ENCODE peak calls at places on chromosomes 3 and 15, in four cellular contexts. Z is heart right ventricle, A is gastrocnemius medialis, J is AG10803. T is an unnamed sample.

GRCh38 chr3:100401674-100402036 is 316 bp downstream of the LNP1 start:
- DNase-seq in Z (peak; percentile 31), A (peak; percentile 27), J (peak; percentile 34), T (peak; percentile 66)

GRCh38 chr15:75063338-75063737 is 39.9 kb downstream of the PPCDC start:
- DNase-seq in Z (no peak), A (no peak), J (peak; percentile 31), T (peak; percentile 82)

GRCh38 chr15:52021128-52021671 is 2.2 kb downstream of the MAPK6 start:
- DNase-seq in Z (no peak), A (peak; percentile 56), J (peak; percentile 94), T (peak; percentile 96)

GRCh38 chr3:163490119-163490518 is 1588.2 kb downstream of the SI start:
- DNase-seq in Z (no peak), A (no peak), J (peak; percentile 6), T (peak; percentile 41)

GRCh38 chr15:38647683-38648082 is 83.1 kb upstream of the RASGRP1 start:
- DNase-seq in Z (no peak), A (no peak), J (peak; percentile 7), T (peak; percentile 25)

GRCh38 chr3:120418866-120419490 is 31.8 kb downstream of the FSTL1 start:
- DNase-seq in Z (peak; percentile 42), A (peak; percentile 37), J (no peak), T (peak; percentile 54)

GRCh38 chr15:34209421-34210282 is at the start of gene KATNBL1:
- DNase-seq in Z (peak; percentile 99), A (peak; percentile 93), J (peak; percentile 89), T (peak; percentile 89)

GRCh38 chr15:39180494-39180930 is 400.4 kb upstream of the THBS1 start:
- DNase-seq in Z (no peak), A (no peak), J (peak; percentile 97), T (peak; percentile 77)

GRCh38 chr3:51997935-51998596 is 2.4 kb upstream of the RPL29 start:
- DNase-seq in Z (no peak), A (no peak), J (no peak), T (no peak)

GRCh38 chr15:49103002-49103401 is 52.4 kb downstream of the COPS2 start:
- DNase-seq in Z (no peak), A (no peak), J (peak; percentile 9), T (peak; percentile 72)

GRCh38 chr15:78088773-78089080 is 3.6 kb upstream of the SH2D7 start:
- DNase-seq in Z (no peak), A (no peak), J (no peak), T (no peak)

GRCh38 chr3:142027295-142027694 is 122.0 kb downstream of the TFDP2 start:
- DNase-seq in Z (no peak), A (no peak), J (no peak), T (peak; percentile 5)

GRCh38 chr15:25864966-25865365 is 1.8 kb upstream of the ATP10A start:
- DNase-seq in Z (no peak), A (no peak), J (peak; percentile 24), T (peak; percentile 42)

GRCh38 chr15:66327736-66328135 is 28.7 kb downstream of the TIPIN start:
- DNase-seq in Z (no peak), A (peak; percentile 51), J (no peak), T (no peak)

GRCh38 chr15:52153900-52154895 is 37.0 kb downstream of the GNB5 start:
- DNase-seq in Z (no peak), A (no peak), J (no peak), T (no peak)

GRCh38 chr15:41936649-41937567 is 35.4 kb downstream of the EHD4 start:
- DNase-seq in Z (no peak), A (no peak), J (no peak), T (no peak)

GRCh38 chr15:81002254-81003022 is 1.7 kb downstream of the TLNRD1 start:
- DNase-seq in Z (peak; percentile 45), A (no peak), J (no peak), T (no peak)

GRCh38 chr15:88741671-88742070 is 61.6 kb upstream of the ACAN start:
- DNase-seq in Z (no peak), A (no peak), J (no peak), T (no peak)

GRCh38 chr3:184771158-184771730 is 40.7 kb upstream of the VPS8 start:
- DNase-seq in Z (no peak), A (no peak), J (no peak), T (no peak)

GRCh38 chr3:72034956-72035355 is 250.0 kb upstream of the PROK2 start:
- DNase-seq in Z (no peak), A (no peak), J (no peak), T (no peak)

GRCh38 chr3:107928084-107928445 is 162.8 kb downstream of the CD47 start:
- DNase-seq in Z (no peak), A (no peak), J (peak; percentile 34), T (peak; percentile 59)

GRCh38 chr3:107933450-107933849 is 157.4 kb downstream of the CD47 start:
- DNase-seq in Z (no peak), A (no peak), J (no peak), T (no peak)

GRCh38 chr3:107927361-107928083 is 163.3 kb downstream of the CD47 start:
- DNase-seq in Z (peak; percentile 73), A (peak; percentile 29), J (peak; percentile 56), T (peak; percentile 75)
- TF ChIP-seq CTCF in Z (peak; percentile 94), A (peak; percentile 93), J (peak; percentile 87), T (peak; percentile 68)

GRCh38 chr3:190124067-190124466 is 3.4 kb upstream of the P3H2 start:
- DNase-seq in Z (no peak), A (no peak), J (no peak), T (no peak)

GRCh38 chr3:190122198-190122771 is 1.6 kb upstream of the P3H2 start:
- DNase-seq in Z (no peak), A (no peak), J (no peak), T (peak; percentile 71)

GRCh38 chr3:190119734-190120133 is 963 bp downstream of the P3H2 start:
- DNase-seq in Z (no peak), A (no peak), J (no peak), T (no peak)

GRCh38 chr3:190120161-190121060 is at the start of gene P3H2:
- DNase-seq in Z (peak; percentile 80), A (peak; percentile 36), J (peak; percentile 89), T (peak; percentile 87)

DNA sequence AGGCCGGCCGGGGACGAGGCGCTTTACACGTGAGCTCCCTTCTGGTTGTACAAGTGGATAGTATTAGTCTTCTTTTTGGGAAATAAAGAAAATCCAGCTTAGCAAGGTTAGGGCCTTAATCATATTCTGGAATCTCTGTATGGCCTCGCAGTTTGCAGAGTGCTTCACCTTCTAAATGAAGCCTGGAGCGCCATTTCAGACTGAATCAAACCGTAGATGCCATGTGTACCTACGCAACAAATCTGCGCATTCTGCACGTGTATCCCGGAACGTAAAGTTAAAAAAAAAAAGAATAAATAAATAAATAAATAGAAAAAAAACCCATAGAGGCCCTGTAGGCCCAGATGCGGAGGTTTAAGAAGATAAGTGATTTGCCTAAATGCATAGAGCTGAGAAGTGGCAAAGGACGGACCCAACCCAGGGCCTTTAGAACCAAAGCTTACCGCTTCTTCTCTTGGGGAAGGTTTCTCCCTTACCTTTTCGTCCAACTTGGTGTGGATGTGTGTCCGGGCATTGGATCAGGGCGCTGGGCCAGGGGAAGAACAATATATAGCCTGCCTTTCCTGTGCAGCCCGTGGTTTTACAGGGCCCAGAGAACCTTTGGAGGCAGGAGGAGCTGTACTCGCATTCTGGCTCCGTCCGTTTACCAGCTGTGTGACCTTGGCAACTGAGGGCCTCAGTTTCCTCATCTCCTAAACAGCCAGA is 516 bp upstream of the P3H2 start:
- DNase-seq in Z (no peak), A (no peak), J (no peak), T (no peak)
- H3K4me3 ChIP-seq in Z (peak overlapping the region; percentile 89), A (peak overlapping the region; percentile 68), J (peak overlapping the region; percentile 70), T (peak overlapping the region; percentile 55)

GRCh38 chr3:47376393-47376792 is 4.4 kb upstream of the PTPN23 start:
- DNase-seq in Z (no peak), A (no peak), J (no peak), T (no peak)

GRCh38 chr3:47366833-47367232 is 14.0 kb upstream of the PTPN23 start:
- DNase-seq in Z (no peak), A (no peak), J (no peak), T (no peak)

GRCh38 chr3:47374587-47374986 is 6.2 kb upstream of the PTPN23 start:
- DNase-seq in Z (no peak), A (no peak), J (no peak), T (no peak)

GRCh38 chr3:47367631-47368030 is 13.2 kb upstream of the PTPN23 start:
- DNase-seq in Z (no peak), A (no peak), J (no peak), T (no peak)

DNA sequence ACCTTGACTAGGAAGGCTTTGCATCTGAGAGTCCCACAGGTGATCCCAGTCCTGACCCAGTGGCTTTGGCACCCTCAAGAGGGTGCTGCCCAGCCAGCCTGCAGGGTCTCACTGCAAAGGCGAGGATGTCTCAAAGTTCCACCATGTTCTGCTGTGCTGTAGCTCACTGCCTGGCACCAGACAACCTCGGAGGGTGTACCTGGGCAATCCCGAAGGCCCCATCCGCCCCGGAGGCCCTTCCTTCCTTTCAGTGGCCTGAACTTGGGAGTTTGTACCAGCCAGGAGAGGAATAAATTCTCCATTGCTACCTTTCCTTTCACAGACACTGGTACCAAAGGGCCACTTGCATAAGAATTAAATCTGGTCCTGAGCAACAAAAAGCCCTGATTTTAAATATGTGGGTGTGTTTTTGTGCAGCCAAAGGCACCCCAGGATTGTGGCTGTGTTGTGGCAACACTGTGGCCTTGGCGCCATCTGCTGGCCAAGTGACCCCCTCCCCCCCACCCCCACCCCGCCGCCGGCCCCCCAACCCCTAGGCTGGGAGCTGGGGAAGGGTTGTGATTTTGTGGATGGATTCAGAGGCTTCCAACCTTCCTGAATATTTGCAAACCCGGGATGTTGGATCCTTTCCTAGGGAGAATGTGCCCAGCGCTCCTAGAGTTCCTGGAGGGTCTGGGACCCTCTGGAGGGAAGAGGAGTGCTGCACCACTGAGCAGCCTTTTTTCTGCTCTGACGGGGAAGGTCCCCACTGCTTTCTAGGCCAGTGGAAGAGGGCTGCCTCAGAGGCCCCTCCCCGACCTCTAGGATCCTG is 9.7 kb upstream of the PTPN23 start:
- DNase-seq in Z (peak; percentile 31), A (no peak), J (no peak), T (no peak)
- TF ChIP-seq CTCF in Z (peak; percentile 59), A (peak; percentile 63), J (peak; percentile 30), T (peak; percentile 31)

GRCh38 chr3:10292505-10293419 is at the start of gene GHRL:
- DNase-seq in Z (no peak), A (peak; percentile 10), J (no peak), T (no peak)
- H3K4me3 ChIP-seq in Z (no peak within 1 kb of the TSS), A (no peak within 1 kb of the TSS), J (no peak within 1 kb of the TSS), T (no peak within 1 kb of the TSS)

GRCh38 chr15:82999905-83000671 is 11.4 kb downstream of the C15orf40 start:
- DNase-seq in Z (no peak), A (no peak), J (peak; percentile 70), T (peak; percentile 75)
- TF ChIP-seq CTCF in Z (peak; percentile 68), A (peak; percentile 68), J (peak; percentile 70), T (peak; percentile 66)

GRCh38 chr3:63969866-63970265 is 53.4 kb downstream of the PSMD6 start:
- DNase-seq in Z (no peak), A (no peak), J (no peak), T (no peak)
- H3K4me3 ChIP-seq in Z (no peak overlapping the region), A (no peak overlapping the region), J (no peak overlapping the region), T (no peak overlapping the region)